ENCODE peak calls at places on chromosomes 4 and X, in four cellular contexts. V is HepG2, J is GM12878, L is K562. B is an unnamed sample.

GRCh38 chr4:163744861-163745260 is 250.4 kb downstream of the TMA16 start:
- DNase-seq in J (peak), V (no peak), L (no peak), B (no peak)

GRCh38 chrX:2374086-2374485 is 126.7 kb downstream of the DHRSX start:
- DNase-seq in L (no peak), V (no peak), J (no peak), B (no peak)

GRCh38 chr4:136917312-136918110 is 614.8 kb downstream of the PCDH18 start:
- DNase-seq in L (no peak), J (no peak), V (no peak), B (no peak)

GRCh38 chrX:15853586-15854079 is 980 bp downstream of the AP1S2 start:
- DNase-seq in J (no peak), L (no peak), V (no peak), B (no peak)

GRCh38 chr4:48949518-48950207 is 36.4 kb upstream of the CWH43 start:
- DNase-seq in L (no peak), V (no peak), J (no peak), B (no peak)

GRCh38 chr4:64417974-64418373 is 8.7 kb upstream of the TECRL start:
- DNase-seq in L (no peak), V (no peak), J (no peak), B (no peak)

GRCh38 chr4:67680568-67681222 is 20.3 kb downstream of the UBA6 start:
- DNase-seq in J (no peak), V (peak), L (no peak), B (no peak)

GRCh38 chrX:95145848-95146540 is 1472.0 kb downstream of the FAM133A start:
- DNase-seq in L (no peak), V (no peak), J (no peak), B (no peak)

GRCh38 chrX:2325076-2325784 is 175.5 kb downstream of the DHRSX start:
- DNase-seq in L (peak), V (no peak), J (peak), B (no peak)

GRCh38 chrX:130623508-130623907 is 221.7 kb downstream of the RBMX2 start:
- DNase-seq in J (no peak), V (no peak), L (no peak), B (no peak)
- TF ChIP-seq BRCA1 in J (no peak), V (no peak), L (no peak), B (no peak)

GRCh38 chrX:155127940-155128339 is 56.6 kb downstream of the BRCC3 start:
- DNase-seq in L (no peak), V (no peak), J (no peak), B (no peak)
- TF ChIP-seq GABPA in L (no peak), V (no peak), J (no peak), B (no peak)

GRCh38 chr4:165394275-165394674 is 15.5 kb downstream of the CPE start:
- DNase-seq in J (no peak), L (no peak), V (no peak), B (no peak)
- TF ChIP-seq BRCA1 in J (no peak), L (no peak), V (no peak), B (no peak)

GRCh38 chr4:107818301-107818910 is 6.3 kb upstream of the SGMS2 start:
- DNase-seq in V (no peak), J (no peak), L (no peak), B (no peak)
- TF ChIP-seq GABPA in V (no peak), J (no peak), L (no peak), B (no peak)

GRCh38 chr4:33161202-33161601 is 2441.0 kb downstream of the PCDH7 start:
- DNase-seq in V (no peak), J (no peak), L (no peak), B (no peak)

GRCh38 chr4:33162122-33162521 is 2442.0 kb downstream of the PCDH7 start:
- DNase-seq in J (no peak), L (no peak), V (no peak), B (no peak)

DNA sequence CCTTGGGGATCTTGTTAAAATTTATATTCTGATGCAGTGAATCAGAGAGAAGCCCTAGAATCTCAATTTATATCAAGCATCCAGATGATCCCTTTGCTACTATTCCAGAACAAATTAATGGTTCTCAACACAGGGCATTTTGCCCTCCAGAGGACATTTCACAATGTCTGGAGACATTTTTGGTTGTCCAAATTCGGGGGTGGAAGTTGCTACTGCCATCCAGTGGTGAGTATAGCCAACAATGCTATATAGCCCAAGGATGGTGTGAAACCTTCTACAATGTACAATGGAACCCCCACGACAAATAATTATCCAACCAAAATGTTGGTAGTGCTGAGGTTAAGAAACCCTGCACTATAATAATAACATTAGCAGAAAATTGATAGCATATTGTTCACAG is 2440.0 kb downstream of the PCDH7 start:
- DNase-seq in L (no peak), V (no peak), J (no peak), B (no peak)
- TF ChIP-seq BRCA1 in L (no peak), V (no peak), J (no peak), B (no peak)

GRCh38 chr4:23234018-23234417 is 541.3 kb downstream of the GBA3 start:
- DNase-seq in L (no peak), J (no peak), V (no peak), B (no peak)

GRCh38 chr4:23233596-23233995 is 540.9 kb downstream of the GBA3 start:
- DNase-seq in L (no peak), J (no peak), V (no peak), B (no peak)

GRCh38 chr4:23235613-23236390 is 543.1 kb downstream of the GBA3 start:
- DNase-seq in L (no peak), J (no peak), V (no peak), B (no peak)

GRCh38 chr4:23234716-23235115 is 542.0 kb downstream of the GBA3 start:
- DNase-seq in J (no peak), L (no peak), V (no peak), B (no peak)

GRCh38 chr4:23232987-23233386 is 540.2 kb downstream of the GBA3 start:
- DNase-seq in L (no peak), J (no peak), V (no peak), B (no peak)
- TF ChIP-seq GABPA in L (no peak), J (no peak), V (no peak), B (no peak)

GRCh38 chrX:14235004-14235403 is 205.3 kb upstream of the GEMIN8 start:
- DNase-seq in V (no peak), J (no peak), L (no peak), B (no peak)
- TF ChIP-seq BRCA1 in V (no peak), J (no peak), L (no peak), B (no peak)